ENCODE peak calls at places on chromosome 6, in nine cellular contexts. G is SHP77 treated with DMSO at 0.1 percent for 48 hours, B is nucleus accumbens, N is GM10248, S is MV-4-11, P is fibroblast of mammary gland, L is tibial artery, V is EL, W is spleen. O is an unnamed sample.

GRCh38 chr6:7707787-7708186 is 18.1 kb upstream of the BMP6 start:
- DNase-seq in W (no peak), B (no peak), G (no peak), N (no peak), P (peak), L (no peak), S (peak), V (peak), O (no peak)

GRCh38 chr6:28315628-28316027 is 20.3 kb downstream of the ZSCAN31 start:
- DNase-seq in V (peak), W (no peak), B (no peak), G (no peak), N (no peak), P (no peak), S (no peak), L (no peak), O (no peak)

GRCh38 chr6:162940426-162940825 is 212.7 kb downstream of the PACRG start:
- DNase-seq in P (peak), B (no peak), G (no peak), V (no peak), N (no peak), L (no peak), S (no peak), W (no peak), O (no peak)

GRCh38 chr6:34633785-34634184 is 62.8 kb downstream of the ILRUN start:
- DNase-seq in W (no peak), L (no peak), V (no peak), N (no peak), G (no peak), B (no peak), P (peak), S (no peak), O (no peak)

GRCh38 chr6:3808759-3809514 is 40.2 kb upstream of the FAM50B start:
- DNase-seq in W (no peak), G (no peak), S (no peak), B (peak), V (peak), N (no peak), P (peak), L (peak), O (no peak)

GRCh38 chr6:36082318-36082717 is 48.0 kb upstream of the MAPK13 start:
- DNase-seq in L (no peak), P (no peak), N (no peak), S (no peak), W (no peak), G (no peak), V (no peak), B (no peak), O (no peak)

GRCh38 chr6:166729658-166730057 is 102.6 kb upstream of the RPS6KA2 start:
- DNase-seq in L (no peak), P (no peak), W (no peak), N (no peak), G (no peak), S (no peak), V (no peak), B (no peak), O (no peak)

GRCh38 chr6:36386495-36387439 is 702 bp downstream of the ETV7 start:
- DNase-seq in W (no peak), N (peak), L (peak), S (peak), B (no peak), G (no peak), V (peak), P (peak), O (peak)

GRCh38 chr6:74534485-74535211 is 671.2 kb downstream of the COL12A1 start:
- DNase-seq in S (no peak), N (no peak), L (no peak), P (peak), W (no peak), B (no peak), G (no peak), V (peak), O (no peak)

GRCh38 chr6:20020526-20020925 is 183.4 kb downstream of the ID4 start:
- DNase-seq in P (no peak), V (no peak), B (no peak), N (no peak), W (no peak), G (no peak), S (no peak), L (no peak), O (no peak)

GRCh38 chr6:112909781-112910180 is 562.7 kb downstream of the RFPL4B start:
- DNase-seq in L (no peak), B (no peak), V (peak), S (no peak), G (no peak), N (no peak), P (peak), W (no peak), O (no peak)

GRCh38 chr6:165649701-165650137 is 13.3 kb downstream of the PDE10A start:
- DNase-seq in L (no peak), G (no peak), W (no peak), S (no peak), N (no peak), B (no peak), V (no peak), P (peak), O (no peak)

GRCh38 chr6:20038385-20038784 is 173.9 kb downstream of the MBOAT1 start:
- DNase-seq in W (no peak), G (no peak), N (no peak), S (no peak), V (no peak), P (no peak), B (no peak), L (no peak), O (no peak)

GRCh38 chr6:157813757-157814455 is 9.1 kb upstream of the SNX9 start:
- DNase-seq in N (no peak), S (no peak), W (no peak), L (peak), B (no peak), V (peak), P (peak), G (no peak), O (no peak)

GRCh38 chr6:117138407-117138806 is 127.0 kb upstream of the VGLL2 start:
- DNase-seq in B (no peak), L (no peak), P (no peak), S (no peak), N (no peak), V (no peak), W (no peak), G (no peak), O (no peak)

GRCh38 chr6:96792791-96793190 is 44.5 kb downstream of the GPR63 start:
- DNase-seq in L (no peak), V (no peak), B (no peak), G (no peak), W (no peak), P (no peak), S (no peak), N (no peak), O (no peak)

GRCh38 chr6:54737247-54737646 is 109.3 kb upstream of the FAM83B start:
- DNase-seq in L (no peak), G (no peak), B (no peak), P (peak), N (peak), W (no peak), V (peak), S (no peak), O (no peak)

GRCh38 chr6:20211941-20212391 is 303 bp downstream of the MBOAT1 start:
- DNase-seq in V (no peak), G (no peak), L (peak), N (no peak), W (no peak), S (no peak), B (no peak), P (no peak), O (no peak)

GRCh38 chr6:149075616-149076354 is 241.7 kb upstream of the TAB2 start:
- DNase-seq in L (no peak), N (no peak), P (peak), V (peak), B (no peak), G (no peak), S (no peak), W (no peak), O (no peak)

GRCh38 chr6:25959890-25960531 is 2.6 kb upstream of the TRIM38 start:
- DNase-seq in L (no peak), W (no peak), B (no peak), G (no peak), S (no peak), V (peak), N (no peak), P (peak), O (no peak)

GRCh38 chr6:181049-181654 is 111.1 kb upstream of the DUSP22 start:
- DNase-seq in N (peak), L (no peak), P (no peak), G (no peak), V (no peak), S (peak), B (no peak), W (no peak), O (no peak)

GRCh38 chr6:144955853-144956252 is 670.7 kb downstream of the UTRN start:
- DNase-seq in V (peak), S (no peak), L (no peak), W (no peak), B (no peak), G (no peak), P (no peak), N (no peak), O (no peak)

GRCh38 chr6:37204014-37204751 is 34.2 kb downstream of the PIM1 start:
- DNase-seq in W (no peak), N (no peak), G (no peak), L (no peak), P (peak), S (no peak), V (peak), B (no peak), O (no peak)

GRCh38 chr6:139763468-139764214 is 389.2 kb upstream of the CITED2 start:
- DNase-seq in S (peak), P (peak), G (no peak), V (peak), W (no peak), L (no peak), B (no peak), N (no peak), O (peak)

GRCh38 chr6:83488448-83488847 is 23.9 kb upstream of the PRSS35 start:
- DNase-seq in P (no peak), L (no peak), N (no peak), V (no peak), G (no peak), W (no peak), B (no peak), S (no peak), O (no peak)